ENCODE peak calls at places on chromosomes 4 and X, in ten cellular contexts. B, G, Y, Q, P, O, A, R, D and X are unnamed samples. For H3K4me1, the result is how much of the 10 kb centered on the place peaks cover.

GRCh38 chr4:17033256-17034245 is 135.1 kb upstream of the LDB2 start:
- DNase-seq in B (no peak), G (no peak), Y (no peak), Q (no peak), P (peak), O (no peak), A (no peak), R (no peak), D (no peak), X (peak)

GRCh38 chr4:38062088-38062893 is 102.1 kb downstream of the PTTG2 start:
- DNase-seq in B (peak), G (peak), Y (peak), Q (peak), P (peak), O (peak), A (peak), R (peak), D (peak), X (peak)

GRCh38 chrX:153438522-153438921 is 7.3 kb downstream of the TREX2 start:
- DNase-seq in B (no peak), G (peak), Y (no peak), Q (no peak), P (peak), O (no peak), A (peak), R (peak), D (no peak), X (no peak)

GRCh38 chr4:29082684-29083083 is 1637.5 kb upstream of the PCDH7 start:
- DNase-seq in B (no peak), G (no peak), Y (no peak), Q (no peak), P (no peak), O (no peak), A (no peak), R (no peak), D (no peak), X (no peak)

GRCh38 chr4:106681381-106681921 is 312.9 kb upstream of the GIMD1 start:
- DNase-seq in B (no peak), G (no peak), Y (no peak), Q (no peak), P (no peak), O (no peak), A (peak), R (no peak), D (no peak), X (no peak)

GRCh38 chr4:21845663-21846062 is 102.9 kb downstream of the KCNIP4 start:
- DNase-seq in B (no peak), G (no peak), Y (no peak), Q (no peak), P (peak), O (no peak), A (no peak), R (no peak), D (no peak), X (no peak)

GRCh38 chrX:8433296-8434094 is 31.1 kb upstream of the VCX3B start:
- DNase-seq in B (no peak), G (no peak), Y (no peak), Q (no peak), P (no peak), O (no peak), A (no peak), R (no peak), D (no peak), X (no peak)

GRCh38 chrX:23980063-23980462 is 46.9 kb downstream of the KLHL15 start:
- DNase-seq in B (no peak), G (no peak), Y (no peak), Q (no peak), P (peak), O (no peak), A (no peak), R (peak), D (no peak), X (no peak)

GRCh38 chr4:186845137-186845842 is 121.6 kb upstream of the FAT1 start:
- DNase-seq in B (no peak), G (peak), Y (no peak), Q (no peak), P (peak), O (no peak), A (peak), R (no peak), D (peak), X (peak)

GRCh38 chr4:24001945-24002640 is 112.2 kb upstream of the PPARGC1A start:
- DNase-seq in B (no peak), G (no peak), Y (no peak), Q (no peak), P (no peak), O (no peak), A (no peak), R (no peak), D (no peak), X (no peak)

GRCh38 chr4:33696066-33696465 is 2548.2 kb downstream of the ARAP2 start:
- DNase-seq in B (no peak), G (no peak), Y (no peak), Q (no peak), P (no peak), O (no peak), A (no peak), R (no peak), D (no peak), X (no peak)

GRCh38 chrX:131262738-131263679 is 26.1 kb downstream of the IGSF1 start:
- DNase-seq in B (peak), G (peak), Y (no peak), Q (peak), P (no peak), O (no peak), A (no peak), R (peak), D (no peak), X (no peak)

GRCh38 chr4:3340703-3341088 is 47.9 kb downstream of the RGS12 start:
- DNase-seq in B (no peak), G (no peak), Y (peak), Q (no peak), P (no peak), O (peak), A (no peak), R (no peak), D (no peak), X (no peak)

GRCh38 chr4:57190651-57191481 is 80.7 kb upstream of the IGFBP7 start:
- DNase-seq in B (peak), G (peak), Y (no peak), Q (peak), P (peak), O (no peak), A (no peak), R (peak), D (no peak), X (no peak)

GRCh38 chrX:3638280-3638873 is 75.1 kb downstream of the PRKX start:
- DNase-seq in B (peak), G (peak), Y (no peak), Q (peak), P (peak), O (no peak), A (no peak), R (peak), D (no peak), X (no peak)

GRCh38 chr4:150217192-150217591 is 138.9 kb downstream of the DCLK2 start:
- DNase-seq in B (no peak), G (peak), Y (no peak), Q (peak), P (peak), O (no peak), A (no peak), R (peak), D (no peak), X (no peak)

GRCh38 chr4:16897991-16898827 is at the start of gene LDB2:
- DNase-seq in B (no peak), G (no peak), Y (peak), Q (peak), P (peak), O (peak), A (peak), R (peak), D (peak), X (peak)

GRCh38 chrX:103585421-103586313 is at the start of gene TCEAL4:
- DNase-seq in B (peak), G (no peak), Y (peak), Q (peak), P (no peak), O (peak), A (peak), R (peak), D (peak), X (peak)

GRCh38 chrX:49102221-49102620 is 21.3 kb downstream of the GPKOW start:
- DNase-seq in B (no peak), G (peak), Y (no peak), Q (no peak), P (no peak), O (no peak), A (no peak), R (no peak), D (no peak), X (no peak)

GRCh38 chrX:3231766-3232165 is 114.7 kb downstream of the MXRA5 start:
- DNase-seq in B (no peak), G (no peak), Y (no peak), Q (no peak), P (no peak), O (no peak), A (no peak), R (no peak), D (no peak), X (no peak)

GRCh38 chrX:15747626-15748173 is 9.6 kb downstream of the CA5B start:
- DNase-seq in B (no peak), G (no peak), Y (no peak), Q (no peak), P (no peak), O (no peak), A (no peak), R (no peak), D (no peak), X (no peak)

GRCh38 chrX:103792916-103793540 is 16.4 kb downstream of the PLP1 start:
- DNase-seq in B (no peak), G (no peak), Y (no peak), Q (no peak), P (peak), O (no peak), A (no peak), R (no peak), D (no peak), X (no peak)

GRCh38 chr4:16598241-16599224 is 299.9 kb downstream of the LDB2 start:
- DNase-seq in B (no peak), G (peak), Y (no peak), Q (no peak), P (peak), O (no peak), A (no peak), R (no peak), D (no peak), X (no peak)

GRCh38 chr4:87529187-87529586 is at the start of gene SPARCL1:
- DNase-seq in B (no peak), G (no peak), Y (no peak), Q (no peak), P (no peak), O (no peak), A (no peak), R (no peak), D (no peak), X (peak)

GRCh38 chr4:110787109-110787508 is 164.2 kb upstream of the PITX2 start:
- DNase-seq in B (no peak), G (no peak), Y (no peak), Q (no peak), P (peak), O (no peak), A (no peak), R (no peak), D (no peak), X (no peak)

GRCh38 chr4:119521306-119521705 is 107.3 kb downstream of the PDE5A start:
- DNase-seq in B (no peak), G (peak), Y (no peak), Q (no peak), P (no peak), O (no peak), A (no peak), R (no peak), D (no peak), X (no peak)

GRCh38 chr4:140300271-140300970 is 73.0 kb upstream of the SCOC start:
- DNase-seq in B (peak), G (no peak), Y (no peak), Q (no peak), P (peak), O (no peak), A (no peak), R (no peak), D (no peak), X (peak)

GRCh38 chr4:53777244-53777984 is 186.1 kb upstream of the LNX1 start:
- DNase-seq in B (peak), G (no peak), Y (no peak), Q (no peak), P (peak), O (no peak), A (no peak), R (no peak), D (no peak), X (peak)

GRCh38 chr4:85084371-85085170 is 118.1 kb upstream of the WDFY3 start:
- DNase-seq in B (peak), G (peak), Y (no peak), Q (peak), P (peak), O (no peak), A (no peak), R (peak), D (no peak), X (peak)

GRCh38 chr4:68184923-68185322 is 55.3 kb upstream of the TMPRSS11F start:
- DNase-seq in B (no peak), G (no peak), Y (no peak), Q (no peak), P (no peak), O (no peak), A (no peak), R (no peak), D (no peak), X (no peak)

GRCh38 chr4:156547439-156547838 is 424.2 kb downstream of the PDGFC start:
- DNase-seq in B (no peak), G (no peak), Y (no peak), Q (no peak), P (peak), O (no peak), A (no peak), R (no peak), D (no peak), X (peak)

GRCh38 chr4:47510506-47511143 is 25.6 kb downstream of the ATP10D start:
- DNase-seq in B (no peak), G (no peak), Y (no peak), Q (no peak), P (peak), O (no peak), A (no peak), R (no peak), D (no peak), X (no peak)

GRCh38 chr4:170391066-170391754 is 301.5 kb upstream of the AADAT start:
- DNase-seq in B (no peak), G (no peak), Y (no peak), Q (no peak), P (peak), O (no peak), A (no peak), R (no peak), D (no peak), X (no peak)

GRCh38 chrX:96987228-96987627 is 103.5 kb downstream of the RPA4 start:
- DNase-seq in B (no peak), G (no peak), Y (no peak), Q (no peak), P (peak), O (no peak), A (no peak), R (no peak), D (no peak), X (no peak)

GRCh38 chr4:4502694-4503311 is 39.0 kb downstream of the STX18 start:
- DNase-seq in B (no peak), G (no peak), Y (no peak), Q (no peak), P (peak), O (no peak), A (no peak), R (no peak), D (no peak), X (no peak)

GRCh38 chr4:156662921-156663320 is 308.7 kb downstream of the PDGFC start:
- DNase-seq in B (no peak), G (no peak), Y (no peak), Q (no peak), P (no peak), O (no peak), A (no peak), R (no peak), D (no peak), X (no peak)

GRCh38 chr4:184444953-184445309 is 29.4 kb downstream of the IRF2 start:
- DNase-seq in B (no peak), G (no peak), Y (no peak), Q (no peak), P (no peak), O (no peak), A (no peak), R (no peak), D (no peak), X (no peak)
- H3K4me1 ChIP-seq in B (under half), G (under half), Y (under half), Q (under half), P (under half), O (half or more), A (under half), R (under half), D (under half), X (under half)

GRCh38 chr4:78361621-78362120 is 189.9 kb upstream of the ANXA3 start:
- DNase-seq in B (no peak), G (no peak), Y (no peak), Q (no peak), P (no peak), O (no peak), A (no peak), R (no peak), D (no peak), X (no peak)

GRCh38 chr4:78363031-78363430 is 188.5 kb upstream of the ANXA3 start:
- DNase-seq in B (no peak), G (no peak), Y (no peak), Q (no peak), P (no peak), O (no peak), A (no peak), R (no peak), D (no peak), X (no peak)

GRCh38 chr4:78357122-78357521 is 194.4 kb upstream of the ANXA3 start:
- DNase-seq in B (no peak), G (no peak), Y (no peak), Q (no peak), P (no peak), O (no peak), A (no peak), R (no peak), D (no peak), X (no peak)

GRCh38 chr4:78362310-78362709 is 189.3 kb upstream of the ANXA3 start:
- DNase-seq in B (no peak), G (no peak), Y (no peak), Q (no peak), P (no peak), O (no peak), A (no peak), R (no peak), D (no peak), X (no peak)

DNA sequence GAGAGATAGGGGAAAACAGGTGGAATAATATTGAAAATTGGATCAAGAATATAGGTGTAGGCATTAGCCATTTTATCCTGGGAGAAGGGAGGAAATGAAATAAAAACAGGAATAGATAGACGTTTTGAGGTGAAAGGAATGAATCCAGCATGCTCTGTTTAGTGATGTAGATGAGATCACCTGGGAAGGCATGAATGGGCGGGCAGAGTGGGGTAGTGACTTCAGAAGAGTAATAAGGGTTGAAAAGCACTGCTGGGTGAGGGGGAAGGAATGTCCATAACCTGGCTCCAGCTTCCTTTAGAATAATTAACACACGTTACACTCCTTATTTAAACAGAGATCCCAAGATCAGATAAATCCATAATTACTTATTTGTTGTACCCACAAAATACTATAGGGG is 191.1 kb upstream of the ANXA3 start:
- DNase-seq in B (no peak), G (no peak), Y (no peak), Q (no peak), P (no peak), O (no peak), A (no peak), R (no peak), D (no peak), X (no peak)
- H3K4me3 ChIP-seq in B (no peak), G (no peak), Y (no peak), Q (no peak), P (no peak), O (no peak), A (no peak), R (no peak), D (no peak), X (no peak)

DNA sequence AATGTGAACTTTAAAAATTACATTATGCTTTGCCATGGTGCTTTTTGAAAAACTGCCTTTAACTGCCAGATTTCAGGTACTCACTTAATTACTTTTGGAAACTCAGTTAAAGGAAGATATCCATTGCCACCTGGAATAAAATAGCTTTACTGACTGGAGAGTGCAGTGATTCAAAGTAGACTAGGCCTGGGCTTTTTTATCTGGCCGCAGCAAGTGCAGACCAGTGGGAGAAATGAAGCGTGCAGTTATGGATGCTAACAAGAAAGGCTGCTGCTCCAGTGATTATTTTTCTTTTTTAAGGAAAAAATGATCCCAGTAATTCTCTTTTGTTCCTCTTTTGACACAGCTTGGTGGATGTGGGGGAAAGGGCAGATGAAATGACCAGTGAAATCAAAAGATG is 1.3 kb downstream of the SCARB2 start:
- DNase-seq in B (no peak), G (no peak), Y (no peak), Q (no peak), P (no peak), O (no peak), A (no peak), R (no peak), D (no peak), X (no peak)
- H3K4me1 ChIP-seq in B (under half), G (half or more), Y (under half), Q (under half), P (under half), O (half or more), A (under half), R (under half), D (half or more), X (under half)

GRCh38 chr4:174690665-174691064 is 138.4 kb downstream of the GLRA3 start:
- DNase-seq in B (no peak), G (no peak), Y (no peak), Q (no peak), P (no peak), O (no peak), A (no peak), R (no peak), D (no peak), X (no peak)
- H3K4me3 ChIP-seq in B (no peak), G (no peak), Y (no peak), Q (no peak), P (no peak), O (no peak), A (no peak), R (no peak), D (no peak), X (no peak)

GRCh38 chrX:19746919-19747671 is 140.3 kb downstream of the SH3KBP1 start:
- DNase-seq in B (no peak), G (peak), Y (no peak), Q (no peak), P (no peak), O (no peak), A (no peak), R (no peak), D (no peak), X (no peak)

GRCh38 chrX:19747672-19748610 is 139.5 kb downstream of the SH3KBP1 start:
- DNase-seq in B (no peak), G (no peak), Y (no peak), Q (no peak), P (no peak), O (no peak), A (no peak), R (no peak), D (peak), X (no peak)

GRCh38 chrX:19751068-19751467 is 136.3 kb downstream of the SH3KBP1 start:
- DNase-seq in B (no peak), G (no peak), Y (no peak), Q (no peak), P (no peak), O (no peak), A (no peak), R (peak), D (no peak), X (no peak)

GRCh38 chrX:19750028-19750786 is 137.2 kb downstream of the SH3KBP1 start:
- DNase-seq in B (no peak), G (no peak), Y (no peak), Q (no peak), P (no peak), O (no peak), A (no peak), R (no peak), D (no peak), X (no peak)

GRCh38 chrX:19748898-19749680 is 138.3 kb downstream of the SH3KBP1 start:
- DNase-seq in B (no peak), G (no peak), Y (no peak), Q (no peak), P (no peak), O (no peak), A (no peak), R (no peak), D (no peak), X (no peak)
- H3K4me1 ChIP-seq in B (under half), G (half or more), Y (under half), Q (under half), P (under half), O (under half), A (under half), R (under half), D (under half), X (under half)

DNA sequence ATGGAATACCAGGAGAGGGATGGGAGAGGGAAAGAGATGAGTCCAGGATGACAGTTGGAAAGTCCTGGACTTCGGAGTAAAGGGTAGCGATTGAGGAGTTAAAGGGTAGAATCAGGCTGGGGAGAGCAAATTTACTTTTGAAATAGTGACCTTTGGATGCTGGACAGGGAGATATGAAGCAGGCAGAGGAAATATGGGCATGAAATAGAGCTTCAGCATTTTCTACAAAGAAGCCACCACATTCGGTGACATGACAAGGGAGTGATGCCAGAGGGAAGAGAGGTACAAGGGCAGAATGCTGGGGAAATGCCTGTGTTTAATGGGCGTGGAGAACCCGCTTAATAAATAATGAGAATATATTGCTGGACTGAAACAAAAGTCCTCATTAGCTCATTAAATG is 92.7 kb downstream of the TBL1X start:
- DNase-seq in B (no peak), G (peak), Y (no peak), Q (no peak), P (no peak), O (no peak), A (no peak), R (no peak), D (no peak), X (no peak)
- H3K4me3 ChIP-seq in B (no peak), G (no peak), Y (no peak), Q (no peak), P (no peak), O (no peak), A (no peak), R (no peak), D (no peak), X (no peak)